ENCODE peak calls at places on chromosome 20, in five cellular contexts. Y, V, K, M and N are unnamed samples. For H3K4me1, the result is how much of the 10 kb centered on the place peaks cover.

GRCh38 chr20:14685179-14685578 is 347.8 kb upstream of the FLRT3 start:
- DNase-seq in Y (no peak), V (no peak), K (no peak), M (no peak), N (no peak)

GRCh38 chr20:9926007-9926406 is 87.1 kb upstream of the PAK5 start:
- DNase-seq in Y (no peak), V (no peak), K (no peak), M (no peak), N (no peak)

GRCh38 chr20:33649201-33649631 is 12.9 kb upstream of the C20orf144 start:
- DNase-seq in Y (no peak), V (peak), K (no peak), M (no peak), N (peak)

GRCh38 chr20:57953638-57954037 is 243.8 kb upstream of the PMEPA1 start:
- DNase-seq in Y (no peak), V (no peak), K (no peak), M (peak), N (no peak)

GRCh38 chr20:17721802-17722486 is 22.2 kb downstream of the BANF2 start:
- DNase-seq in Y (no peak), V (no peak), K (peak), M (peak), N (no peak)

GRCh38 chr20:38075161-38075998 is 41.8 kb downstream of the RPRD1B start:
- DNase-seq in Y (no peak), V (no peak), K (no peak), M (no peak), N (no peak)

GRCh38 chr20:2000286-2000685 is 6.4 kb upstream of the PDYN start:
- DNase-seq in Y (no peak), V (no peak), K (no peak), M (no peak), N (no peak)

GRCh38 chr20:6034134-6034969 is 19.5 kb downstream of the LRRN4 start:
- DNase-seq in Y (no peak), V (no peak), K (no peak), M (no peak), N (no peak)

GRCh38 chr20:25279403-25279802 is 31.5 kb downstream of the PYGB start:
- DNase-seq in Y (no peak), V (no peak), K (no peak), M (no peak), N (no peak)

GRCh38 chr20:62391165-62392076 is 4.5 kb downstream of the RPS21 start:
- DNase-seq in Y (no peak), V (no peak), K (no peak), M (no peak), N (no peak)

GRCh38 chr20:58014628-58015315 is 213.7 kb downstream of the ANKRD60 start:
- DNase-seq in Y (no peak), V (no peak), K (peak), M (no peak), N (no peak)

GRCh38 chr20:5090191-5090590 is 29.6 kb downstream of the PCNA start:
- DNase-seq in Y (no peak), V (no peak), K (no peak), M (no peak), N (no peak)

GRCh38 chr20:34334654-34335407 is 28.2 kb upstream of the ITCH start:
- DNase-seq in Y (no peak), V (no peak), K (no peak), M (no peak), N (peak)

GRCh38 chr20:40019510-40019909 is 669.5 kb downstream of the MAFB start:
- DNase-seq in Y (no peak), V (no peak), K (no peak), M (no peak), N (no peak)

GRCh38 chr20:35773154-35773751 is 1.4 kb downstream of the PHF20 start:
- DNase-seq in Y (peak), V (no peak), K (no peak), M (no peak), N (peak)

GRCh38 chr20:47730744-47731143 is 54.5 kb downstream of the SULF2 start:
- DNase-seq in Y (no peak), V (no peak), K (no peak), M (no peak), N (no peak)
- H3K4me1 ChIP-seq in Y (under half), V (under half), K (under half), M (under half), N (under half)

GRCh38 chr20:59663513-59663890 is 59.2 kb downstream of the PHACTR3 start:
- DNase-seq in Y (no peak), V (no peak), K (no peak), M (no peak), N (no peak)

GRCh38 chr20:59662856-59663512 is 58.6 kb downstream of the PHACTR3 start:
- DNase-seq in Y (no peak), V (no peak), K (no peak), M (no peak), N (no peak)

GRCh38 chr20:59666586-59666985 is 62.2 kb downstream of the PHACTR3 start:
- DNase-seq in Y (no peak), V (no peak), K (no peak), M (no peak), N (no peak)

GRCh38 chr20:59665656-59666555 is 61.6 kb downstream of the PHACTR3 start:
- DNase-seq in Y (no peak), V (no peak), K (no peak), M (no peak), N (no peak)

DNA sequence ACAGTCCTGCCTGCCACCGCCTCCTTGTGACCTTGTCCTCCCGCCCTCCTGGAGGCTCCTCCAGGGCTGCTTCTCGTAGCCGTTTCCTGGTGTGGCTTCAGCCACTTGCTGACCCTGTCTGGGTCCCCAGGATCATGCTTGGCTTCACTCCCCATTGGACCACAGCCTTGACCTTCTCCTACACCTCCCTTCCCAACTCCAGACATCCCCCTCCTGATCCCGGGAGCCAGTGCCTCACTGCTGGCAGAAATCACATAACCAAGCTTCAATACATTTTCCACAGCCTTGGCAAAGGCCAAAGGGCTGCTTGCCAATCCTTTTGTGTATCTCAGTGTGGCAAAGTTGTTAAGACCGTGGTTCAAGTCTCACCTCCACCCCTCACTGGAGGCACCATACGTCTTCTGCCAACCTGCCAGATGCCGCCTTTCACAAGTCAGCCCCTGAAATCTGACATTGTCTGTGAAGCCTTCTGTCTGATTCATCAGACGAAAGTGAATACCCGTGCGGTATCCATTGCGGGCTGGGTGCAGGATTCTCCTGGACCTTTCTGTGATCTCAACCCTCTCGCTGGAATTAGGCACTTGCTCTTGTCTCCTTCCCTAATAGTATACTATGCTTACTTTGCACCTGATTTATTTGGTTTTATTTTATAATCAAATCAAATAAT is 60.2 kb downstream of the PHACTR3 start:
- DNase-seq in Y (no peak), V (no peak), K (no peak), M (no peak), N (no peak)
- H3K4me1 ChIP-seq in Y (under half), V (under half), K (under half), M (under half), N (under half)

GRCh38 chr20:63706852-63707557 is 771 bp downstream of the ARFRP1 start:
- DNase-seq in Y (no peak), V (peak), K (no peak), M (peak), N (peak)

GRCh38 chr20:63703976-63704748 is 3.6 kb downstream of the ARFRP1 start:
- DNase-seq in Y (no peak), V (no peak), K (no peak), M (no peak), N (peak)

GRCh38 chr20:63704749-63705117 is 3.0 kb downstream of the ARFRP1 start:
- DNase-seq in Y (no peak), V (no peak), K (no peak), M (no peak), N (peak)

GRCh38 chr20:63706027-63706695 is 1.6 kb downstream of the ARFRP1 start:
- DNase-seq in Y (no peak), V (no peak), K (no peak), M (no peak), N (peak)

GRCh38 chr20:63705232-63706026 is 2.3 kb downstream of the ARFRP1 start:
- DNase-seq in Y (no peak), V (no peak), K (no peak), M (no peak), N (peak)
- H3K4me1 ChIP-seq in Y (under half), V (under half), K (under half), M (under half), N (under half)

GRCh38 chr20:50356522-50356880 is 153.7 kb upstream of the PTPN1 start:
- DNase-seq in Y (no peak), V (no peak), K (no peak), M (no peak), N (peak)
- H3K4me1 ChIP-seq in Y (under half), V (under half), K (under half), M (under half), N (under half)

GRCh38 chr20:46311719-46312074 is 3.4 kb upstream of the CDH22 start:
- DNase-seq in Y (no peak), V (no peak), K (no peak), M (no peak), N (no peak)
- H3K4me1 ChIP-seq in Y (under half), V (under half), K (under half), M (under half), N (under half)